ENCODE peak calls at places on chromosomes 1 and 21, in four cellular contexts. M is hippocampal formation; U is myocyte; S is CD8-positive, alpha-beta T cell. P is an unnamed sample.

GRCh38 chr1:51519857-51520699 is 1.0 kb upstream of the EPS15 start:
- DNase-seq in U (no peak), M (no peak), S (no peak), P (no peak)

GRCh38 chr1:154902920-154903566 is 33.0 kb upstream of the KCNN3 start:
- DNase-seq in M (no peak), U (no peak), S (no peak), P (no peak)

GRCh38 chr1:43034195-43034658 is 75.6 kb upstream of the SLC2A1 start:
- DNase-seq in U (no peak), S (no peak), M (no peak), P (no peak)

GRCh38 chr1:10431065-10431730 is 965 bp downstream of the CENPS start:
- DNase-seq in U (no peak), S (no peak), M (no peak), P (no peak)

GRCh38 chr21:29299906-29300546 is 1.3 kb downstream of the BACH1 start:
- DNase-seq in U (peak), S (peak), M (peak), P (no peak)

GRCh38 chr1:158600735-158601134 is 4.3 kb upstream of the OR10Z1 start:
- DNase-seq in U (no peak), S (no peak), M (no peak), P (no peak)

GRCh38 chr1:119293777-119294176 is 74.8 kb upstream of the HAO2 start:
- DNase-seq in U (no peak), M (no peak), S (no peak), P (no peak)

GRCh38 chr1:181604482-181604881 is 121.2 kb downstream of the CACNA1E start:
- DNase-seq in U (no peak), S (no peak), M (no peak), P (no peak)

GRCh38 chr1:201538618-201539551 is at the start of gene NAV1:
- DNase-seq in M (peak), U (peak), S (no peak), P (peak)

GRCh38 chr1:100039571-100039970 is 69.8 kb downstream of the SLC35A3 start:
- DNase-seq in U (no peak), M (no peak), S (no peak), P (no peak)

GRCh38 chr1:224559971-224560728 is 56.0 kb upstream of the CNIH3 start:
- DNase-seq in U (no peak), M (no peak), S (no peak), P (no peak)

GRCh38 chr1:3050603-3051002 is 18.4 kb upstream of the PRDM16 start:
- DNase-seq in U (no peak), S (no peak), M (no peak), P (no peak)

GRCh38 chr1:107264561-107264960 is 123.7 kb downstream of the NTNG1 start:
- DNase-seq in M (no peak), U (no peak), S (no peak), P (no peak)

GRCh38 chr1:98557808-98558390 is 103.6 kb upstream of the SNX7 start:
- DNase-seq in S (no peak), U (peak), M (peak), P (peak)

GRCh38 chr1:24903011-24903461 is 27.0 kb downstream of the RUNX3 start:
- DNase-seq in M (no peak), U (no peak), S (peak), P (no peak)

GRCh38 chr1:31390071-31390470 is 17.2 kb upstream of the FABP3 start:
- DNase-seq in M (no peak), U (no peak), S (no peak), P (no peak)

GRCh38 chr1:41769068-41769467 is 149.7 kb downstream of the HIVEP3 start:
- DNase-seq in S (no peak), U (no peak), M (no peak), P (no peak)

GRCh38 chr1:79896136-79896535 is 889.6 kb upstream of the ADGRL4 start:
- DNase-seq in U (no peak), S (no peak), M (no peak), P (no peak)

GRCh38 chr1:173862769-173863223 is 5.0 kb downstream of the GAS5 start:
- DNase-seq in U (no peak), S (no peak), M (no peak), P (no peak)

GRCh38 chr1:227776277-227776676 is 39.2 kb upstream of the PRSS38 start:
- DNase-seq in M (no peak), S (no peak), U (peak), P (no peak)

GRCh38 chr1:107309962-107310361 is 169.1 kb downstream of the NTNG1 start:
- DNase-seq in S (no peak), U (no peak), M (no peak), P (no peak)

GRCh38 chr21:31952828-31953227 is 80.0 kb downstream of the HUNK start:
- DNase-seq in S (no peak), U (no peak), M (no peak), P (no peak)

GRCh38 chr1:99457381-99458165 is 188.3 kb upstream of the PALMD start:
- DNase-seq in S (no peak), U (no peak), M (peak), P (peak)

GRCh38 chr1:2001773-2002411 is 1.7 kb downstream of the CFAP74 start:
- DNase-seq in U (no peak), S (no peak), M (no peak), P (no peak)

GRCh38 chr1:27152829-27153548 is 1.9 kb downstream of the SLC9A1 start:
- DNase-seq in M (no peak), U (no peak), S (no peak), P (no peak)

GRCh38 chr1:225021037-225021436 is 91.6 kb downstream of the DNAH14 start:
- DNase-seq in S (no peak), U (no peak), M (no peak), P (no peak)

GRCh38 chr21:38743772-38744529 is 61.8 kb upstream of the ETS2 start:
- DNase-seq in M (no peak), U (no peak), S (no peak), P (no peak)

GRCh38 chr1:156118175-156118868 is 3.8 kb downstream of the LMNA start:
- DNase-seq in M (no peak), U (peak), S (no peak), P (no peak)